ENCODE peak calls at places on chromosomes 5 and 9, in five cellular contexts. One of them, this sample, is unnamed.
A peak's percentile ranks its signal among the peaks of the same experiment; 100 is the strongest.

GRCh38 chr5:60206234-60206633 is 312.7 kb upstream of the PDE4D start:
- DNase-seq in tibial artery: no peak
- DNase-seq in brain microvascular endothelial cell: no peak
- DNase-seq in BE2C: no peak
- DNase-seq in upper lobe of left lung: no peak
- DNase-seq in this sample: no peak

GRCh38 chr9:19032411-19032810 is 598 bp downstream of the SAXO1 start:
- DNase-seq in tibial artery: no peak
- DNase-seq in BE2C: no peak
- DNase-seq in brain microvascular endothelial cell: no peak
- DNase-seq in upper lobe of left lung: no peak
- DNase-seq in this sample: no peak

GRCh38 chr5:72092074-72092473 is 15.2 kb upstream of the MAP1B start:
- DNase-seq in brain microvascular endothelial cell: no peak
- DNase-seq in tibial artery: no peak
- DNase-seq in BE2C: no peak
- DNase-seq in upper lobe of left lung: no peak
- DNase-seq in this sample: no peak

GRCh38 chr9:134425401-134425800 is 99.1 kb downstream of the RXRA start:
- DNase-seq in tibial artery: no peak
- DNase-seq in BE2C: no peak
- DNase-seq in brain microvascular endothelial cell: no peak
- DNase-seq in upper lobe of left lung: no peak
- DNase-seq in this sample: no peak

GRCh38 chr5:45609661-45610060 is 86.5 kb downstream of the HCN1 start:
- DNase-seq in BE2C: no peak
- DNase-seq in upper lobe of left lung: no peak
- DNase-seq in brain microvascular endothelial cell: no peak
- DNase-seq in tibial artery: no peak
- DNase-seq in this sample: no peak

GRCh38 chr9:75139201-75139600 is 50.9 kb downstream of the OSTF1 start:
- DNase-seq in tibial artery: no peak
- DNase-seq in BE2C: no peak
- DNase-seq in brain microvascular endothelial cell: no peak
- DNase-seq in upper lobe of left lung: no peak
- DNase-seq in this sample: no peak

GRCh38 chr9:90801507-90802289 is at the start of gene SYK:
- DNase-seq in upper lobe of left lung: peak; percentile 94
- DNase-seq in tibial artery: peak; percentile 46
- DNase-seq in BE2C: no peak
- DNase-seq in brain microvascular endothelial cell: no peak
- DNase-seq in this sample: no peak

GRCh38 chr5:147985593-147985992 is 78.2 kb upstream of the SPINK5 start:
- DNase-seq in brain microvascular endothelial cell: no peak
- DNase-seq in tibial artery: no peak
- DNase-seq in BE2C: no peak
- DNase-seq in upper lobe of left lung: no peak
- DNase-seq in this sample: no peak

GRCh38 chr5:147081256-147081872 is 153.5 kb upstream of the STK32A start:
- DNase-seq in brain microvascular endothelial cell: no peak
- DNase-seq in BE2C: no peak
- DNase-seq in tibial artery: no peak
- DNase-seq in upper lobe of left lung: no peak
- DNase-seq in this sample: no peak

GRCh38 chr5:56900858-56901578 is 8.4 kb upstream of the SETD9 start:
- DNase-seq in tibial artery: no peak
- DNase-seq in BE2C: peak; percentile 23
- DNase-seq in brain microvascular endothelial cell: peak; percentile 37
- DNase-seq in upper lobe of left lung: no peak
- DNase-seq in this sample: no peak

GRCh38 chr9:114280636-114281315 is 42.1 kb upstream of the ORM1 start:
- DNase-seq in tibial artery: no peak
- DNase-seq in brain microvascular endothelial cell: no peak
- DNase-seq in BE2C: no peak
- DNase-seq in upper lobe of left lung: no peak
- DNase-seq in this sample: no peak

GRCh38 chr5:125717209-125717608 is 706.0 kb upstream of the GRAMD2B start:
- DNase-seq in upper lobe of left lung: no peak
- DNase-seq in BE2C: no peak
- DNase-seq in brain microvascular endothelial cell: peak; percentile 69
- DNase-seq in tibial artery: no peak
- DNase-seq in this sample: no peak

GRCh38 chr5:153613143-153613542 is 122.7 kb downstream of the GRIA1 start:
- DNase-seq in BE2C: no peak
- DNase-seq in upper lobe of left lung: no peak
- DNase-seq in tibial artery: no peak
- DNase-seq in brain microvascular endothelial cell: no peak
- DNase-seq in this sample: no peak

GRCh38 chr9:93416530-93417235 is 34.8 kb upstream of the FAM120A start:
- DNase-seq in tibial artery: no peak
- DNase-seq in BE2C: no peak
- DNase-seq in brain microvascular endothelial cell: no peak
- DNase-seq in upper lobe of left lung: no peak
- DNase-seq in this sample: no peak

GRCh38 chr5:19175776-19176570 is 812.0 kb downstream of the CDH18 start:
- DNase-seq in brain microvascular endothelial cell: no peak
- DNase-seq in tibial artery: no peak
- DNase-seq in BE2C: no peak
- DNase-seq in upper lobe of left lung: no peak
- DNase-seq in this sample: no peak

GRCh38 chr5:157471709-157472108 is 11.7 kb downstream of the NIPAL4 start:
- DNase-seq in tibial artery: no peak
- DNase-seq in brain microvascular endothelial cell: peak; percentile 19
- DNase-seq in BE2C: peak; percentile 48
- DNase-seq in upper lobe of left lung: no peak
- DNase-seq in this sample: no peak

GRCh38 chr5:102651466-102651865 is 103.6 kb upstream of the PAM start:
- DNase-seq in tibial artery: no peak
- DNase-seq in BE2C: no peak
- DNase-seq in upper lobe of left lung: no peak
- DNase-seq in brain microvascular endothelial cell: no peak
- DNase-seq in this sample: no peak

GRCh38 chr9:124493794-124494479 is 13.3 kb downstream of the NR5A1 start:
- DNase-seq in tibial artery: no peak
- DNase-seq in upper lobe of left lung: no peak
- DNase-seq in brain microvascular endothelial cell: no peak
- DNase-seq in BE2C: no peak
- DNase-seq in this sample: no peak

GRCh38 chr5:142385194-142385593 is 60.4 kb upstream of the SPRY4 start:
- DNase-seq in brain microvascular endothelial cell: peak; percentile 72
- DNase-seq in tibial artery: no peak
- DNase-seq in BE2C: no peak
- DNase-seq in upper lobe of left lung: no peak
- DNase-seq in this sample: no peak

GRCh38 chr9:125190371-125190801 is 783 bp upstream of the PPP6C start:
- DNase-seq in upper lobe of left lung: no peak
- DNase-seq in BE2C: no peak
- DNase-seq in tibial artery: no peak
- DNase-seq in brain microvascular endothelial cell: no peak
- DNase-seq in this sample: no peak

GRCh38 chr9:105636331-105636730 is 25.9 kb upstream of the TAL2 start:
- DNase-seq in tibial artery: no peak
- DNase-seq in BE2C: no peak
- DNase-seq in upper lobe of left lung: no peak
- DNase-seq in brain microvascular endothelial cell: no peak
- DNase-seq in this sample: no peak

GRCh38 chr5:149239917-149240316 is 31.7 kb upstream of the AFAP1L1 start:
- DNase-seq in tibial artery: no peak
- DNase-seq in upper lobe of left lung: no peak
- DNase-seq in BE2C: no peak
- DNase-seq in brain microvascular endothelial cell: no peak
- DNase-seq in this sample: no peak

GRCh38 chr5:150648294-150649107 is 8.0 kb downstream of the SYNPO start:
- DNase-seq in upper lobe of left lung: no peak
- DNase-seq in BE2C: no peak
- DNase-seq in brain microvascular endothelial cell: no peak
- DNase-seq in tibial artery: no peak
- DNase-seq in this sample: no peak

GRCh38 chr5:128084228-128085167 is 932 bp downstream of the SLC12A2 start:
- DNase-seq in BE2C: peak; percentile 55
- DNase-seq in brain microvascular endothelial cell: no peak
- DNase-seq in upper lobe of left lung: peak; percentile 89
- DNase-seq in tibial artery: peak; percentile 22
- DNase-seq in this sample: peak; percentile 74

GRCh38 chr9:131739988-131740648 is at the start of gene RAPGEF1:
- DNase-seq in BE2C: peak; percentile 84
- DNase-seq in upper lobe of left lung: peak; percentile 98
- DNase-seq in brain microvascular endothelial cell: no peak
- DNase-seq in tibial artery: no peak
- DNase-seq in this sample: peak; percentile 88

GRCh38 chr5:103013933-103014552 is 105.9 kb downstream of the GIN1 start:
- DNase-seq in upper lobe of left lung: no peak
- DNase-seq in tibial artery: no peak
- DNase-seq in BE2C: no peak
- DNase-seq in brain microvascular endothelial cell: no peak
- DNase-seq in this sample: no peak

GRCh38 chr5:172523146-172523745 is 68.9 kb upstream of the SH3PXD2B start:
- DNase-seq in BE2C: no peak
- DNase-seq in upper lobe of left lung: no peak
- DNase-seq in tibial artery: no peak
- DNase-seq in brain microvascular endothelial cell: no peak
- DNase-seq in this sample: no peak

GRCh38 chr5:93359296-93359957 is 221.6 kb downstream of the NR2F1-AS1 start:
- DNase-seq in BE2C: no peak
- DNase-seq in brain microvascular endothelial cell: peak; percentile 88
- DNase-seq in upper lobe of left lung: no peak
- DNase-seq in tibial artery: no peak
- DNase-seq in this sample: no peak

GRCh38 chr9:893843-894420 is 52.4 kb downstream of the DMRT1 start:
- DNase-seq in BE2C: peak; percentile 41
- DNase-seq in upper lobe of left lung: no peak
- DNase-seq in tibial artery: peak; percentile 29
- DNase-seq in brain microvascular endothelial cell: peak; percentile 40
- DNase-seq in this sample: no peak

GRCh38 chr5:42642006-42642405 is 114.6 kb upstream of the CCDC152 start:
- DNase-seq in brain microvascular endothelial cell: no peak
- DNase-seq in BE2C: no peak
- DNase-seq in tibial artery: no peak
- DNase-seq in upper lobe of left lung: no peak
- DNase-seq in this sample: no peak

GRCh38 chr9:128205296-128205944 is 2.2 kb downstream of the DNM1 start:
- DNase-seq in brain microvascular endothelial cell: no peak
- DNase-seq in tibial artery: no peak
- DNase-seq in BE2C: no peak
- DNase-seq in upper lobe of left lung: no peak
- DNase-seq in this sample: no peak
- TF ChIP-seq CTCF in brain microvascular endothelial cell: no peak
- TF ChIP-seq CTCF in tibial artery: no peak
- TF ChIP-seq CTCF in BE2C: no peak
- TF ChIP-seq CTCF in upper lobe of left lung: no peak
- TF ChIP-seq CTCF in this sample: no peak

DNA sequence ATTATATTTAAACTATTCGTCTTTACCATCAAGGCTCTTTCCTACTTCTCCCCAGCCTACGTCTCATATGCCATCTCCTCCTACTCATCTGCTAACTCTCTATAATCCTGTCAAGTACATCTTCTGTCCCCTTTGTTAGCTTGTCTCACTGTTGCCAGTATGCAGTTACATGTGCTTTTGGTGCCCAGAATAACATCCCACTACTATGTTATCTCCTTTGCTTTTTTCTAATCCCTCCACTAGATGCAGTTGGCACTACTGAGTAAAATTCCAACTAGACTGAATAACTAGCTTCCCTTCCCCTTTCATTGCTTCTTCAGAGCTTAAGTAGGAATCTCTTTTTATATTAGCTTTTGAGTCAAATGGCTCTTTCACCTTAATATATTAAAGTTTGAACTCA is 3.0 kb upstream of the ARRDC3 start:
- DNase-seq in BE2C: no peak
- DNase-seq in tibial artery: no peak
- DNase-seq in brain microvascular endothelial cell: no peak
- DNase-seq in upper lobe of left lung: no peak
- DNase-seq in this sample: no peak
- TF ChIP-seq CTCF in BE2C: peak; percentile 18
- TF ChIP-seq CTCF in tibial artery: no peak
- TF ChIP-seq CTCF in brain microvascular endothelial cell: no peak
- TF ChIP-seq CTCF in upper lobe of left lung: no peak
- TF ChIP-seq CTCF in this sample: no peak

DNA sequence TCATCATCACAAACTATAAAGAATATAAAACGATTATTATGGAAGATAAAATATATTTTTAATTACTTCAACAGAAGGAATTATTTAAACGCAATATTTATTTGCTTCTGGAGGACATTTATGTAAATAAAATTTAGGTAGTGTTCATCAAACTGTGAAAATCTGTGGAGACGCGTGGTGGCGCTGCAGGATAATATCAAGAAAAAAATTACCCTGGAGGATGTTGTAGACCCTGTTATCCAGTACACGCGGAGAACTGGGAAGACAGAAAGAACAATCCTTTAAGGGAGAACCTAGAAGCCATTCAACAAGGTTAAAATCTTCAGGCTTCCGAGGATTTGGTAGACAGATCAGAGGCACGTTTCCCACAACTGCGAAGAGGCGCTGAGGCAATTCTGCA is at the start of gene PCDHB12:
- DNase-seq in tibial artery: no peak
- DNase-seq in brain microvascular endothelial cell: no peak
- DNase-seq in upper lobe of left lung: no peak
- DNase-seq in BE2C: no peak
- DNase-seq in this sample: no peak
- TF ChIP-seq CTCF in tibial artery: no peak
- TF ChIP-seq CTCF in brain microvascular endothelial cell: no peak
- TF ChIP-seq CTCF in upper lobe of left lung: no peak
- TF ChIP-seq CTCF in BE2C: no peak
- TF ChIP-seq CTCF in this sample: peak; percentile 45

DNA sequence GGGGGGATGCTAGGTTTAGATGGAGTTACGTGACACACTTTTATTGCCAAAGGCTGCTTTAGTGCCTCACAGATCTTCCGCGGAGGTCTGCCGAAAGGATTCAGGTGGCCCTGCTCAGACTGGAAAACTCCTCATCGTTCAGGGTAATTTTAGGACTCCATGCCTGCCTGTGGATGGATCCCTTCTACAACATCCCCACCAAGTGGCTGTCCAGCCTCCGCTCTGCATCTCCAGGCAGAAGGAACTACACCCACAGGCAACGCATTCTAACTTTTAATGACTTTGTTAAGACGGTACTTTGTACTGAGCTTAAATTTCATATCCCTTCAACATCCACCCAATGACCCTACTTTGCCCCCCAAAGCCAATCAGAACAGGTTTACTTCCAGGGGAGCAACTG is 29.4 kb downstream of the ATPSCKMT start:
- DNase-seq in BE2C: no peak
- DNase-seq in brain microvascular endothelial cell: no peak
- DNase-seq in upper lobe of left lung: no peak
- DNase-seq in tibial artery: no peak
- DNase-seq in this sample: no peak
- TF ChIP-seq CTCF in BE2C: no peak
- TF ChIP-seq CTCF in brain microvascular endothelial cell: no peak
- TF ChIP-seq CTCF in upper lobe of left lung: no peak
- TF ChIP-seq CTCF in tibial artery: no peak
- TF ChIP-seq CTCF in this sample: peak; percentile 29

GRCh38 chr5:6872441-6873160 is 159.4 kb downstream of the TENT4A start:
- DNase-seq in tibial artery: no peak
- DNase-seq in BE2C: no peak
- DNase-seq in upper lobe of left lung: no peak
- DNase-seq in brain microvascular endothelial cell: no peak
- DNase-seq in this sample: no peak
- TF ChIP-seq CTCF in tibial artery: no peak
- TF ChIP-seq CTCF in BE2C: no peak
- TF ChIP-seq CTCF in upper lobe of left lung: no peak
- TF ChIP-seq CTCF in brain microvascular endothelial cell: no peak
- TF ChIP-seq CTCF in this sample: no peak

GRCh38 chr9:127634698-127635097 is 22.6 kb downstream of the STXBP1 start:
- DNase-seq in brain microvascular endothelial cell: no peak
- DNase-seq in tibial artery: no peak
- DNase-seq in upper lobe of left lung: no peak
- DNase-seq in BE2C: peak; percentile 39
- DNase-seq in this sample: no peak
- TF ChIP-seq CTCF in brain microvascular endothelial cell: no peak
- TF ChIP-seq CTCF in tibial artery: no peak
- TF ChIP-seq CTCF in upper lobe of left lung: no peak
- TF ChIP-seq CTCF in BE2C: peak; percentile 48
- TF ChIP-seq CTCF in this sample: no peak

This sample was measured in type B pancreatic cell.